ENCODE peak calls at places on chromosomes 5 and 9, in six cellular contexts. R is IMR-90, K is H9, A is H1, L is mesenchymal stem cell, W is neuronal stem cell. P is an unnamed sample.

GRCh38 chr9:126836216-126836615 is 24.2 kb upstream of the ZBTB34 start:
- DNase-seq in A (no peak), L (no peak), W (no peak), K (no peak), R (no peak), P (no peak)

GRCh38 chr5:51302358-51302757 is 80.9 kb upstream of the ISL1 start:
- DNase-seq in K (no peak), L (no peak), R (no peak), W (no peak), A (no peak), P (no peak)

GRCh38 chr9:131641618-131642495 is 96.5 kb downstream of the PRRT1B start:
- DNase-seq in L (no peak), R (no peak), W (no peak), K (no peak), A (no peak), P (peak)

GRCh38 chr9:20427359-20427758 is 194.9 kb downstream of the MLLT3 start:
- DNase-seq in R (no peak), W (no peak), A (no peak), K (no peak), L (no peak), P (no peak)

GRCh38 chr5:124580925-124581821 is 165.3 kb downstream of the ZNF608 start:
- DNase-seq in A (peak), R (no peak), K (peak), L (no peak), W (peak), P (peak)

GRCh38 chr5:33120671-33121070 is 320.1 kb upstream of the TARS1 start:
- DNase-seq in L (no peak), R (peak), A (no peak), K (no peak), W (no peak), P (no peak)

GRCh38 chr9:77455312-77455927 is 192.7 kb downstream of the GNA14 start:
- DNase-seq in L (peak), A (peak), K (no peak), R (no peak), W (no peak), P (peak)

GRCh38 chr5:101942321-101942882 is 353.7 kb downstream of the SLCO4C1 start:
- DNase-seq in K (peak), R (no peak), L (peak), A (peak), W (peak), P (peak)

GRCh38 chr9:136533775-136534157 is 12.1 kb downstream of the NOTCH1 start:
- DNase-seq in A (no peak), R (no peak), L (no peak), W (no peak), K (no peak), P (no peak)

GRCh38 chr5:138850854-138851253 is 24.3 kb downstream of the LRRTM2 start:
- DNase-seq in R (no peak), L (no peak), W (no peak), A (no peak), K (no peak), P (no peak)

GRCh38 chr5:10580531-10581423 is 16.9 kb downstream of the ANKRD33B start:
- DNase-seq in R (no peak), A (no peak), L (no peak), W (no peak), K (no peak), P (no peak)

GRCh38 chr5:37495210-37495609 is 116.1 kb downstream of the WDR70 start:
- DNase-seq in A (no peak), R (peak), L (peak), K (no peak), W (no peak), P (peak)

GRCh38 chr9:129773262-129774048 is 20.6 kb upstream of the PTGES start:
- DNase-seq in W (no peak), R (peak), L (peak), A (no peak), K (no peak), P (no peak)

GRCh38 chr9:96510258-96510657 is 60.3 kb downstream of the HABP4 start:
- DNase-seq in L (peak), W (no peak), R (no peak), A (no peak), K (no peak), P (no peak)

GRCh38 chr5:41161271-41161670 is 52.1 kb downstream of the C6 start:
- DNase-seq in L (no peak), A (no peak), W (no peak), R (peak), K (no peak), P (no peak)

GRCh38 chr5:42595597-42595996 is 161.0 kb upstream of the CCDC152 start:
- DNase-seq in R (no peak), K (no peak), A (no peak), W (no peak), L (no peak), P (peak)

GRCh38 chr9:106420511-106420944 is 442.4 kb upstream of the ZNF462 start:
- DNase-seq in R (no peak), L (peak), A (no peak), K (no peak), W (no peak), P (no peak)

DNA sequence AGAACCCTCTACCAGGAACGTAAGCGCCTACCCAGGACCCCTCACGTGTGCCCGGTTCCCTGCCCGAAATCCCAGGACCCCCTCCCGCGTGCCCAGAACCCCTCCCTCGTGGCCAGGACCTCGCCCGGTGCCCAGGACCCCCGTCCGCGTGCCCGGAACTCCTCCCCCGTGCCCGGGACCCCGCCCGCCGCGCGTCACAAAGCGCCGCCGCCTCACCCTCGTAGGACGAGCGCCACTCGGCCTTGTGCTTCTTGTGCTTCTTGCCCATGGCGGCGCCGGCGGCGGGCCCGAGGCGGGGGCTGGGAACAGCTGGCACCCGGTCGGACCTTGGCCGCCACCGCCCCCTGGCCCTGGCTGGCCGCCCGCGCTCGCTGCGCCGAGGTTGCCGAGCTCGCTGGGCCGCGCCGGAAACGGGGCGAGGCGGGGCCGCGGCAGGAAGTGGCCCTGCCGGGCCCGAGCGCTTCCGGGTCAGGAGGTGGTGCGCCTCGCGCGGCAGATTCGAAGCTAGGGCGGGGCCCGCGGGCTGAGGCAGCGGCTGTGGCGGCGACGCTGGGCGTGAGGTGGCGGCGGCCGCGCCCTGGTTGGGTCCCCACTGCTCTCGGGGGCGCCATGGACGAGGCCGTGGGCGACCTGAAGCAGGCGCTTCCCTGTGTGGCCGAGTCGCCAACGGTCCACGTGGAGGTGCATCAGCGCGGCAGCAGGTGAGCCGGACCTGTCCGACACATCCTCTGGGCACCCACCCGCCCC is at the start of the genes BRD9 and TRIP13:
- DNase-seq in W (peak), R (peak), K (peak), A (peak), L (peak), P (peak)
- H3K23ac ChIP-seq in W (peak), R (peak), K (no peak), A (no peak), L (no peak), P (peak)

GRCh38 chr5:16735092-16735970 is 118.5 kb upstream of the RETREG1 start:
- DNase-seq in K (no peak), A (no peak), W (no peak), R (no peak), L (peak), P (no peak)
- H3K18ac ChIP-seq in K (peak), A (peak), W (no peak), R (peak), L (peak), P (peak)

GRCh38 chr5:13698882-13699281 is 245.6 kb downstream of the DNAH5 start:
- DNase-seq in K (no peak), R (no peak), L (no peak), A (no peak), W (no peak), P (no peak)

GRCh38 chr5:13692172-13692571 is 252.3 kb downstream of the DNAH5 start:
- DNase-seq in K (no peak), R (no peak), A (no peak), W (no peak), L (no peak), P (no peak)

DNA sequence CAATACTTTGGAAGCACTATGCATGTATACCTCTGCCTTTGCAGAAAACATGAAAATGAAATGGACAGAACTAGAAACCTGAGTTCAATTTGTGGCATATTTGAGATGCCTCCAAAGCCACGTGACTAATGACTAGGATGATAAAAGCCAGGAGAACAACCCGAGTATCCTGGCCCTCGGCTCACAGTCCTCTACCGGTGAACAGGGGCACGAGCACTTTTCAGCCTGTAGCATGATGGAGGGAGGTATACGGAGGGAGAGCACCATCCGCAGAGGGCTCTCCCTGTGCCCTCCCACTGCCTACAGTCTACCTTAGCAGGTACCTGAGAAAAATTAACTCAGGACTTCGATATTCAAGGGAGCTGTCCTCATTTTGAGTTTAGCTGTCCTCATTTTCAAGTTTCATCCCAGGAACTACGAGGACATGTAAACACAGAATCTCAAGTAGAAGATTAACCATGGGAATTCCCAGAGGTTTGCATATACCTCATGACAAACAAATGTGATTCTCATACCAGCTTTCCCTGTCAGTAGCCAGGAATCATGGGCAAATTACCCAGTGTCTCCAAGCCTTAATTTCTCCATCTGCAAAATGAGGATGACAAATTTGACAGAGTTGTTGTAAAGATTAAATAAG is 249.3 kb downstream of the DNAH5 start:
- DNase-seq in R (peak), L (peak), A (no peak), K (no peak), W (no peak), P (no peak)
- H3K4ac ChIP-seq in R (no peak), L (no peak), A (no peak), K (no peak), W (no peak), P (no peak)

GRCh38 chr5:53330491-53330890 is 149.9 kb upstream of the FST start:
- DNase-seq in R (no peak), K (no peak), L (no peak), W (no peak), A (no peak), P (no peak)

GRCh38 chr5:53323511-53323910 is 156.9 kb upstream of the FST start:
- DNase-seq in K (no peak), L (no peak), A (no peak), R (no peak), W (no peak), P (no peak)

GRCh38 chr5:53323943-53324642 is 156.3 kb upstream of the FST start:
- DNase-seq in R (peak), A (no peak), K (no peak), W (no peak), L (no peak), P (no peak)

GRCh38 chr5:53327811-53328331 is 152.6 kb upstream of the FST start:
- DNase-seq in A (no peak), W (no peak), L (no peak), R (no peak), K (no peak), P (peak)

GRCh38 chr5:53326420-53327153 is 153.8 kb upstream of the FST start:
- DNase-seq in R (peak), L (no peak), K (no peak), W (no peak), A (no peak), P (no peak)
- H3K23ac ChIP-seq in R (no peak), L (no peak), K (no peak), W (no peak), A (no peak), P (no peak)

DNA sequence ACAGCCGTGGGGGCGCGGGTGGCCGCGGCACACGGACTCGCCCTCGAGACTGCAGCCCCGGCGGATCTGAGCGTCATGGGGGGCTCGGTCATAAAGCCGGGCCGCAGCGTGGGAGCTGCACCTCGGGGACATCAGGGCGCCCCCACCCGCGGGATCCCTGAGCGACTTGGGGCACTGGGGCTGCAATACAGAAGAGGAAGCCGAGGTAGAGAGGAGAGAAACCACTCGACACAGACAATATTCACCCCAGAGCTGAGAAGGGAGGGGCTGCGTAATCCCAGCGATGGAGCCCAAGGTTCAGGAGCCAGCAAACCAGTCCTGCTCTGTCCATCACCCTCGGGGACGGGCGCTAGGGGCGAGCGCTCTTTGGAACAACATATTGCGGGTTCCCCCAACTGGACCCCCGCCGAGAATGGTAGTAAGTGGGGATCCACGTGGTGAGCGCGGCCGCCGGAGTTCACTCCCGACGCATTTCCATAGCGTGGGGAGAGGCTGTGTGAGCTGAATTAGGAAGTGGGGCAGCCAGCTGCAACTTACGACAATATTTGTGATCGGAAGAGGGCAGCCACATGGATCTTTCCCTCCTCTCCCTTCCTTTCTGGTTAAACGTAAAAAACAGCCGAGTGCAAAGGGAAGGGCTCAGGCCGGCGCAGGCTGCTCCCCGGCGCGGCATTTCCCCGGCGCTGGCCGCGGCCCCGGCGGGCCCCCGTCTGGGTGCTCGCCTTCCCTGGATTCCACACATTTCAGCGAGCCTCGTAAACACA is 9.9 kb downstream of the PTCH1 start:
- DNase-seq in K (peak), W (no peak), A (peak), L (peak), R (peak), P (peak)
- H3K18ac ChIP-seq in K (peak), W (peak), A (peak), L (peak), R (peak), P (peak)

GRCh38 chr9:128159073-128159783 is 837 bp upstream of the BBLN start:
- DNase-seq in W (no peak), L (no peak), K (no peak), R (no peak), A (no peak), P (no peak)
- H3K4ac ChIP-seq in W (no peak), L (peak), K (no peak), R (peak), A (no peak), P (peak)